ENCODE peak calls at places on chromosomes 3 and 15, in seven cellular contexts. D is mesenchymal stem cell, W is neuronal stem cell, A is H1, H is trophoblast cell, B is H9, S is mesendoderm. G is an unnamed sample.

GRCh38 chr3:25226747-25227146 is 201.3 kb upstream of the RARB start:
- DNase-seq in A (no peak), B (no peak), S (no peak), H (no peak), W (no peak), D (no peak), G (no peak)

GRCh38 chr3:107592073-107592472 is 69.3 kb downstream of the BBX start:
- DNase-seq in D (no peak), S (no peak), H (no peak), B (no peak), W (no peak), A (no peak), G (no peak)

GRCh38 chr3:127261925-127262324 is 25.9 kb downstream of the PRR20G start:
- DNase-seq in H (no peak), D (no peak), S (no peak), A (no peak), W (no peak), B (no peak), G (no peak)

GRCh38 chr3:171116802-171117395 is 90.4 kb upstream of the SLC2A2 start:
- DNase-seq in W (no peak), A (no peak), D (no peak), B (no peak), H (no peak), S (peak; percentile 22), G (no peak)

GRCh38 chr3:101976473-101976872 is 127.2 kb downstream of the NFKBIZ start:
- DNase-seq in W (no peak), H (no peak), S (no peak), A (no peak), B (no peak), D (no peak), G (no peak)

GRCh38 chr3:37955918-37956317 is 34.7 kb upstream of the VILL start:
- DNase-seq in S (peak; percentile 51), D (no peak), W (no peak), B (no peak), A (no peak), H (no peak), G (no peak)

GRCh38 chr3:64345351-64345750 is 120.1 kb upstream of the PRICKLE2 start:
- DNase-seq in B (no peak), W (no peak), A (no peak), D (peak; percentile 93), S (no peak), H (no peak), G (peak; percentile 89)

GRCh38 chr3:8637348-8637747 is 7.2 kb downstream of the SSUH2 start:
- DNase-seq in D (no peak), W (no peak), A (no peak), S (no peak), H (no peak), B (no peak), G (no peak)

GRCh38 chr3:133040696-133041523 is 2.7 kb downstream of the TMEM108 start:
- DNase-seq in S (peak; percentile 87), B (peak; percentile 80), D (peak; percentile 66), A (peak; percentile 47), H (peak; percentile 78), W (peak; percentile 83), G (peak; percentile 71)

GRCh38 chr15:63340878-63341277 is 40.8 kb downstream of the CA12 start:
- DNase-seq in B (no peak), W (no peak), H (no peak), A (no peak), D (no peak), S (no peak), G (no peak)

GRCh38 chr3:36786921-36787890 is 22.9 kb upstream of the DCLK3 start:
- DNase-seq in B (no peak), S (no peak), D (no peak), H (no peak), A (no peak), W (no peak), G (no peak)

GRCh38 chr3:52483577-52484495 is 11.3 kb upstream of the STAB1 start:
- DNase-seq in A (no peak), D (no peak), H (no peak), B (no peak), S (no peak), W (no peak), G (peak; percentile 68)

GRCh38 chr3:185215873-185216586 is 37.8 kb downstream of the EHHADH start:
- DNase-seq in B (no peak), H (no peak), S (peak; percentile 26), W (no peak), A (no peak), D (peak; percentile 32), G (peak; percentile 23)

GRCh38 chr3:172622916-172623700 is 87.8 kb downstream of the NCEH1 start:
- DNase-seq in B (no peak), S (no peak), W (no peak), D (peak; percentile 44), H (no peak), A (no peak), G (peak; percentile 71)

GRCh38 chr3:160129459-160130061 is 95.7 kb upstream of the C3orf80 start:
- DNase-seq in W (no peak), A (no peak), S (no peak), H (no peak), D (peak; percentile 97), B (no peak), G (peak; percentile 97)

DNA sequence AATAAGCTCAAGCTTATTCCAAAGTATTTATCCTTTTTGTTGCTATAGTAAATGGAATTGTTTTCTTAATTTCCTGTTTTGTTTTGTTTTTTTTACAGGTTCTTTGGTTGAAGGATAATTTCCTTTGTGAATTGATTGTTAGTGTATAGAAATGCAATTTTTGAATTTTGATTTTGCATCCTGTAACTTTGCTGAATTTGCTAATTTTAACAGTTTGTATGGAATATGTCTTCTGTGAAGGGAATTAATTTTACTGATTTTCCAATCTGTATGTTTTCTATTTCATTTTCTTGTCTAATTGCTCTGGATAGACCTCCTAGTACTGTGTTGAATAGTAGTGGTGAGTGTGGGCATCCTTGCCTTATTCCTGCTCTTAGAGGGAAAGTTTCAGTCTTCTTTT is 28.3 kb downstream of the PFN2 start:
- DNase-seq in B (no peak), S (no peak), D (no peak), W (no peak), H (no peak), A (no peak), G (no peak)
- H3K18ac ChIP-seq in B (no peak overlapping the region), S (no peak overlapping the region), D (no peak overlapping the region), W (no peak overlapping the region), H (no peak overlapping the region), A (no peak overlapping the region), G (no peak overlapping the region)

GRCh38 chr3:106379251-106379750 is 510.5 kb upstream of the CBLB start:
- DNase-seq in S (no peak), A (no peak), D (no peak), W (no peak), B (no peak), H (peak; percentile 83), G (no peak)
- H3K18ac ChIP-seq in S (no peak overlapping the region), A (no peak overlapping the region), D (no peak overlapping the region), W (no peak overlapping the region), B (no peak overlapping the region), H (no peak overlapping the region), G (no peak overlapping the region)

GRCh38 chr3:99248913-99249312 is 347.4 kb upstream of the DCBLD2 start:
- DNase-seq in A (no peak), B (no peak), S (no peak), H (no peak), D (no peak), W (no peak), G (no peak)
- H3K18ac ChIP-seq in A (no peak overlapping the region), B (no peak overlapping the region), S (no peak overlapping the region), H (no peak overlapping the region), D (no peak overlapping the region), W (no peak overlapping the region), G (no peak overlapping the region)

GRCh38 chr3:123315271-123315595 is 113.5 kb downstream of the SEC22A start:
- DNase-seq in H (no peak), S (no peak), B (no peak), D (no peak), A (no peak), W (no peak), G (no peak)

GRCh38 chr3:123317716-123318115 is 116.0 kb downstream of the SEC22A start:
- DNase-seq in D (no peak), W (no peak), H (no peak), B (no peak), S (no peak), A (no peak), G (no peak)

GRCh38 chr3:123313889-123314288 is 112.1 kb downstream of the SEC22A start:
- DNase-seq in B (no peak), S (no peak), H (no peak), A (no peak), W (no peak), D (no peak), G (no peak)

GRCh38 chr3:123312331-123313265 is 110.9 kb downstream of the SEC22A start:
- DNase-seq in B (no peak), A (no peak), H (no peak), S (no peak), D (peak; percentile 70), W (no peak), G (peak; percentile 4)

DNA sequence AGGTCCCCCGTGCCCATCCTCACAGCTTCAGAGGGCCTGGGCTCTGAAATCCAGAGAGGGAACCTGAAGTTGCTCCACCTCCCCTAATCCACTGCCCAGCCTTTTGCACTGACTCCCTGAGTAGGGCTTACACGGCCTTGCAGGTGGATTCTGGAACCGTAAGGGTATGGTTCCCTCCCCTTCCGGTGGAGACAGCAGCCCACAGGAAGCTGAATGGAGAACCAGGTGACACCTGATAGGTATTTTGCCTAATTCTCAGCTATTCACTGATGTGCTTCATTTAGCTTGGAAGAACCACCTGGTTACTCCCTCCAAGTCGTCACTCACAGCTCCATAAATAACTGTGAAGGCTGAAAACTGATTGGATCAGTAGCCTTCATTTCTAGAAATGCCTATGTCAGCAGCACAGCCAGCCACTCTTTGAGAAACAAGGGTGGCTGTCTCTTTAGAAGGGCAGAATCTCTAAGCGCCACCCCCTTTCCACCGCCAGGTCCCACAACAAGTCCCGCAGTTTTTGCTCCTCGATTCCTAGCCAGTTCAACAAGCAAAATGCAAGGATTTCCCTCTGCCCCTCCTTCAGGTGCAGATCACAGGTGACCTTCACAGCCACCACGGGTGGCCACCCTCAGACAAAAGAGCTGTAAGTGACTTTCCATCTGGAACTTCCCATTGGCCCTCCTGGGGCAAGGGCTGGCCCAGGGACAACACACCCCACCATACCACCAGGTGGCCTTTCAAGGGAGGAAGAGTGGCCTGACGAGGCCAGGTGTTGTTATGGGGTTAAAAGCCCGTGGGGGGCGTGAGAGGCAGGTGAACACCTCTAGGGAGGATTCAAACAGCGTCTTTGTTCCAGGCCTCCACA is 112.9 kb downstream of the SEC22A start:
- DNase-seq in H (no peak), D (no peak), W (no peak), B (peak; percentile 99), A (peak; percentile 93), S (peak; percentile 90), G (no peak)
- H3K18ac ChIP-seq in H (no peak overlapping the region), D (no peak overlapping the region), W (no peak overlapping the region), B (no peak overlapping the region), A (peak overlapping the region; percentile 98), S (no peak overlapping the region), G (no peak overlapping the region)

G was measured in IMR-90.